ENCODE peak calls at places on chromosome 2, in nine cellular contexts. H is left ventricle myocardium superior, A is NCI-H2029, K is Kasumi-1, E is frontal cortex, X is bronchial epithelial cell, Q is HTR-8/SVneo, M is breast epithelium, L is SW480. V is an unnamed sample.

GRCh38 chr2:20170646-20171250 is 54.2 kb downstream of the SDC1 start:
- DNase-seq in H (no peak), A (no peak), K (no peak), E (no peak), X (no peak), Q (no peak), M (no peak), L (no peak), V (no peak)

GRCh38 chr2:165219491-165219890 is 15.6 kb upstream of the SCN3A start:
- DNase-seq in H (no peak), A (no peak), K (no peak), E (no peak), X (peak), Q (no peak), M (no peak), L (no peak), V (no peak)

GRCh38 chr2:709138-709779 is 32.1 kb upstream of the TMEM18 start:
- DNase-seq in H (no peak), A (no peak), K (no peak), E (no peak), X (no peak), Q (no peak), M (no peak), L (no peak), V (no peak)

GRCh38 chr2:194166818-194167217 is 1490.2 kb upstream of the SLC39A10 start:
- DNase-seq in H (no peak), A (peak), K (peak), E (no peak), X (peak), Q (no peak), M (no peak), L (peak), V (peak)

GRCh38 chr2:14756981-14757657 is 124.6 kb downstream of the LRATD1 start:
- DNase-seq in H (no peak), A (no peak), K (peak), E (no peak), X (peak), Q (peak), M (no peak), L (peak), V (no peak)

GRCh38 chr2:46097714-46098480 is 199.3 kb upstream of the EPAS1 start:
- DNase-seq in H (no peak), A (peak), K (no peak), E (no peak), X (peak), Q (peak), M (no peak), L (peak), V (no peak)

GRCh38 chr2:28454016-28454930 is 41.6 kb upstream of the PLB1 start:
- DNase-seq in H (no peak), A (no peak), K (no peak), E (no peak), X (peak), Q (no peak), M (no peak), L (no peak), V (no peak)

GRCh38 chr2:171325886-171326585 is 107.8 kb downstream of the METTL8 start:
- DNase-seq in H (no peak), A (no peak), K (no peak), E (no peak), X (no peak), Q (no peak), M (no peak), L (no peak), V (no peak)

GRCh38 chr2:70514612-70515055 is 39.0 kb downstream of the TGFA start:
- DNase-seq in H (peak), A (peak), K (no peak), E (no peak), X (no peak), Q (no peak), M (peak), L (peak), V (no peak)

GRCh38 chr2:696999-697627 is 19.9 kb upstream of the TMEM18 start:
- DNase-seq in H (no peak), A (no peak), K (no peak), E (no peak), X (peak), Q (no peak), M (no peak), L (no peak), V (no peak)

GRCh38 chr2:10243926-10244270 is 58.8 kb upstream of the HPCAL1 start:
- DNase-seq in H (no peak), A (no peak), K (no peak), E (no peak), X (no peak), Q (no peak), M (no peak), L (no peak), V (no peak)

GRCh38 chr2:143936758-143937562 is 583.0 kb downstream of the ZEB2 start:
- DNase-seq in H (peak), A (no peak), K (peak), E (peak), X (no peak), Q (peak), M (no peak), L (no peak), V (peak)

GRCh38 chr2:71505086-71505769 is 51.9 kb downstream of the DYSF start:
- DNase-seq in H (peak), A (no peak), K (no peak), E (no peak), X (no peak), Q (no peak), M (no peak), L (no peak), V (no peak)

GRCh38 chr2:227057060-227057459 is 106.9 kb downstream of the COL4A4 start:
- DNase-seq in H (no peak), A (no peak), K (no peak), E (no peak), X (no peak), Q (no peak), M (no peak), L (no peak), V (no peak)

GRCh38 chr2:10163498-10164486 is 41.3 kb downstream of the RRM2 start:
- DNase-seq in H (no peak), A (no peak), K (no peak), E (no peak), X (peak), Q (no peak), M (no peak), L (no peak), V (no peak)

GRCh38 chr2:27735263-27735904 is 36.1 kb upstream of the MRPL33 start:
- DNase-seq in H (peak), A (peak), K (no peak), E (peak), X (peak), Q (no peak), M (peak), L (peak), V (peak)

GRCh38 chr2:102514061-102514785 is 41.2 kb downstream of the SLC9A4 start:
- DNase-seq in H (no peak), A (no peak), K (no peak), E (no peak), X (peak), Q (peak), M (no peak), L (peak), V (no peak)

GRCh38 chr2:241775223-241776177 is 1.1 kb upstream of the GAL3ST2 start:
- DNase-seq in H (peak), A (no peak), K (no peak), E (peak), X (no peak), Q (no peak), M (no peak), L (peak), V (no peak)

GRCh38 chr2:1136071-1136470 is 185.4 kb downstream of the SNTG2 start:
- DNase-seq in H (no peak), A (no peak), K (no peak), E (no peak), X (no peak), Q (no peak), M (no peak), L (no peak), V (no peak)

GRCh38 chr2:239551206-239551605 is 150.4 kb upstream of the HDAC4 start:
- DNase-seq in H (no peak), A (no peak), K (no peak), E (no peak), X (no peak), Q (no peak), M (peak), L (no peak), V (no peak)

GRCh38 chr2:109162999-109163398 is 34.0 kb downstream of the SH3RF3 start:
- DNase-seq in H (peak), A (peak), K (peak), E (no peak), X (no peak), Q (no peak), M (peak), L (no peak), V (no peak)

GRCh38 chr2:239676716-239677454 is 276.1 kb upstream of the HDAC4 start:
- DNase-seq in H (no peak), A (no peak), K (no peak), E (no peak), X (no peak), Q (no peak), M (no peak), L (no peak), V (no peak)

V was measured in naive thymus-derived CD8-positive, alpha-beta T cell.